ENCODE peak calls at places on chromosome 12, in eight cellular contexts. Y, F, L, T, P, I, N and O are unnamed samples.
A peak's percentile ranks its signal among the peaks of the same experiment; 100 is the strongest.

GRCh38 chr12:10251669-10252068 is 39.0 kb downstream of the GABARAPL1 start:
- DNase-seq in Y (no peak), L (no peak), F (no peak), N (no peak), P (no peak), I (no peak), T (no peak), O (no peak)

GRCh38 chr12:57511588-57512325 is 8.6 kb downstream of the DDIT3 start:
- DNase-seq in N (no peak), F (no peak), I (no peak), Y (peak; percentile 30), T (no peak), L (no peak), P (no peak), O (no peak)

GRCh38 chr12:20492251-20492728 is 124.0 kb downstream of the PDE3A start:
- DNase-seq in N (no peak), T (no peak), Y (no peak), I (no peak), P (no peak), L (no peak), F (no peak), O (no peak)

GRCh38 chr12:123720141-123720814 is 8.1 kb downstream of the ATP6V0A2 start:
- DNase-seq in I (no peak), P (no peak), F (no peak), Y (no peak), L (no peak), T (no peak), N (no peak), O (no peak)

GRCh38 chr12:3035815-3036702 is 41.1 kb upstream of the TSPAN9 start:
- DNase-seq in N (no peak), I (no peak), F (no peak), Y (no peak), L (no peak), T (no peak), P (no peak), O (no peak)

GRCh38 chr12:104050436-104050835 is 449 bp upstream of the GLT8D2 start:
- DNase-seq in N (no peak), Y (no peak), F (no peak), L (no peak), T (no peak), I (no peak), P (no peak), O (no peak)

GRCh38 chr12:106302401-106303201 is at the start of gene TCP11L2:
- DNase-seq in I (peak; percentile 93), L (peak; percentile 94), P (peak; percentile 92), N (peak; percentile 81), T (peak; percentile 82), Y (peak; percentile 98), F (peak; percentile 96), O (peak; percentile 60)

GRCh38 chr12:54479421-54479820 is 6.0 kb upstream of the GTSF1 start:
- DNase-seq in Y (no peak), P (no peak), T (no peak), I (no peak), F (no peak), N (no peak), L (no peak), O (no peak)

GRCh38 chr12:51270847-51271518 is 768 bp upstream of the SMAGP start:
- DNase-seq in T (peak; percentile 25), N (no peak), I (no peak), Y (no peak), P (no peak), F (no peak), L (no peak), O (no peak)

GRCh38 chr12:92208613-92209121 is 63.0 kb upstream of the BTG1 start:
- DNase-seq in L (no peak), T (no peak), F (no peak), I (no peak), N (no peak), Y (no peak), P (no peak), O (peak; percentile 25)

GRCh38 chr12:96196781-96197180 is 2.6 kb downstream of the ELK3 start:
- DNase-seq in N (no peak), I (no peak), Y (no peak), L (no peak), F (no peak), T (no peak), P (no peak), O (no peak)

GRCh38 chr12:24562761-24563392 is 386.0 kb downstream of the BCAT1 start:
- DNase-seq in T (no peak), Y (peak; percentile 80), L (peak; percentile 75), I (peak; percentile 53), F (no peak), N (no peak), P (peak; percentile 37), O (no peak)

GRCh38 chr12:69330475-69331473 is 17.4 kb upstream of the LYZ start:
- DNase-seq in L (peak; percentile 29), N (peak; percentile 25), T (peak; percentile 71), F (no peak), Y (peak; percentile 90), I (peak; percentile 66), P (no peak), O (no peak)

GRCh38 chr12:126936181-126936851 is 1330.7 kb upstream of the TMEM132C start:
- DNase-seq in L (no peak), N (no peak), I (no peak), F (no peak), T (peak; percentile 77), Y (no peak), P (peak; percentile 52), O (no peak)

GRCh38 chr12:109440851-109441490 is 36.1 kb downstream of the KCTD10 start:
- DNase-seq in F (no peak), Y (no peak), L (no peak), P (no peak), N (no peak), I (no peak), T (no peak), O (no peak)

GRCh38 chr12:127565241-127565640 is 701.7 kb upstream of the TMEM132C start:
- DNase-seq in P (no peak), T (no peak), N (no peak), Y (no peak), F (no peak), I (no peak), L (no peak), O (no peak)

GRCh38 chr12:52650520-52651081 is 1.4 kb downstream of the KRT2 start:
- DNase-seq in P (no peak), I (no peak), N (no peak), T (no peak), Y (peak; percentile 60), F (no peak), L (no peak), O (no peak)

GRCh38 chr12:64756371-64756770 is 2.8 kb downstream of the GNS start:
- DNase-seq in L (no peak), Y (no peak), P (no peak), N (no peak), F (no peak), T (no peak), I (no peak), O (no peak)

GRCh38 chr12:92740421-92740820 is 37.6 kb downstream of the PLEKHG7 start:
- DNase-seq in T (no peak), N (no peak), Y (no peak), L (no peak), P (no peak), I (no peak), F (no peak), O (no peak)

GRCh38 chr12:60394680-60395079 is 798.9 kb downstream of the SLC16A7 start:
- DNase-seq in N (no peak), F (no peak), I (no peak), Y (no peak), L (no peak), P (no peak), T (no peak), O (no peak)

GRCh38 chr12:43880547-43880946 is 44.7 kb downstream of the TMEM117 start:
- DNase-seq in T (no peak), N (no peak), L (peak; percentile 12), F (no peak), Y (no peak), P (no peak), I (no peak), O (no peak)

GRCh38 chr12:109346920-109347319 is 780 bp upstream of the MYO1H start:
- DNase-seq in N (no peak), T (no peak), I (no peak), P (no peak), Y (no peak), L (no peak), F (no peak), O (no peak)

GRCh38 chr12:56230449-56231183 is 765 bp downstream of the SLC39A5 start:
- DNase-seq in L (no peak), I (no peak), P (no peak), Y (no peak), T (peak; percentile 94), N (no peak), F (no peak), O (no peak)

GRCh38 chr12:115868624-115869023 is 408.9 kb downstream of the MED13L start:
- DNase-seq in P (no peak), I (no peak), Y (no peak), N (no peak), T (no peak), L (no peak), F (no peak), O (no peak)

GRCh38 chr12:92987362-92987761 is 58.3 kb upstream of the EEA1 start:
- DNase-seq in F (no peak), T (peak; percentile 36), L (peak; percentile 18), I (no peak), Y (no peak), N (no peak), P (no peak), O (peak; percentile 22)

GRCh38 chr12:19410211-19410610 is 29.1 kb upstream of the AEBP2 start:
- DNase-seq in T (no peak), F (no peak), L (no peak), N (no peak), Y (no peak), P (no peak), I (no peak), O (no peak)

GRCh38 chr12:116564080-116564479 is 4.9 kb downstream of the MAP1LC3B2 start:
- DNase-seq in P (no peak), N (no peak), L (no peak), I (no peak), Y (no peak), T (no peak), F (no peak), O (no peak)

GRCh38 chr12:4717806-4718205 is 2.4 kb upstream of the GALNT8 start:
- DNase-seq in T (no peak), Y (no peak), I (no peak), P (no peak), N (no peak), F (no peak), L (no peak), O (no peak)
- TF ChIP-seq CTCF in T (no peak), Y (no peak), I (no peak), P (no peak), N (no peak), F (no peak), L (no peak), O (no peak)

GRCh38 chr12:25825494-25825893 is 133.0 kb upstream of the RASSF8 start:
- DNase-seq in L (no peak), I (no peak), F (no peak), P (no peak), N (no peak), Y (no peak), T (no peak), O (no peak)
- TF ChIP-seq CTCF in L (no peak), I (no peak), F (no peak), P (no peak), N (no peak), Y (no peak), T (no peak), O (peak; percentile 21)

GRCh38 chr12:112539221-112539620 is 120.5 kb downstream of the PTPN11 start:
- DNase-seq in T (no peak), Y (no peak), P (no peak), N (no peak), L (no peak), F (no peak), I (no peak), O (no peak)
- TF ChIP-seq CTCF in T (no peak), Y (no peak), P (no peak), N (no peak), L (no peak), F (no peak), I (no peak), O (no peak)

GRCh38 chr12:75437564-75437963 is 43.0 kb upstream of the GLIPR1 start:
- DNase-seq in F (no peak), N (no peak), T (no peak), L (no peak), Y (no peak), I (no peak), P (no peak), O (no peak)
- TF ChIP-seq CTCF in F (no peak), N (no peak), T (no peak), L (no peak), Y (peak; percentile 27), I (no peak), P (peak; percentile 13), O (no peak)